ENCODE peak calls at places on chromosomes 7 and 10, in seven cellular contexts. B is osteoblast; G is mammary epithelial cell; Z is WERI-Rb-1; V is PC-3; Y is brain microvascular endothelial cell; M is CD8-positive, alpha-beta T cell. P is an unnamed sample.
A peak's percentile ranks its signal among the peaks of the same experiment; 100 is the strongest.

GRCh38 chr7:15334524-15335269 is 227.1 kb downstream of the AGMO start:
- DNase-seq in V (no peak), Y (no peak), M (no peak), Z (no peak), B (no peak), G (no peak), P (no peak)

GRCh38 chr10:35307297-35307696 is 29.0 kb upstream of the CCNY start:
- DNase-seq in B (no peak), Y (no peak), G (peak; percentile 84), Z (no peak), V (peak; percentile 100), M (no peak), P (peak; percentile 64)

GRCh38 chr10:37473906-37474305 is 348.5 kb downstream of the ANKRD30A start:
- DNase-seq in G (no peak), B (no peak), Y (no peak), M (no peak), V (no peak), Z (no peak), P (no peak)

GRCh38 chr10:14421941-14422340 is 91.2 kb upstream of the FRMD4A start:
- DNase-seq in B (no peak), M (no peak), V (no peak), Y (no peak), G (no peak), Z (no peak), P (no peak)

GRCh38 chr10:99979066-99979685 is 30.6 kb downstream of the DNMBP start:
- DNase-seq in G (no peak), Z (peak; percentile 46), V (no peak), Y (no peak), B (no peak), M (no peak), P (no peak)

GRCh38 chr10:12051241-12051640 is 8.6 kb upstream of the UPF2 start:
- DNase-seq in V (no peak), G (no peak), Z (no peak), B (no peak), M (no peak), Y (no peak), P (no peak)

GRCh38 chr10:101783736-101784118 is 481 bp upstream of the NPM3 start:
- DNase-seq in V (no peak), Y (no peak), B (peak; percentile 87), M (no peak), G (peak; percentile 22), Z (peak; percentile 43), P (peak; percentile 53)

GRCh38 chr7:25720427-25720826 is 431.6 kb upstream of the NFE2L3 start:
- DNase-seq in M (no peak), Y (peak; percentile 17), G (peak; percentile 1), Z (peak; percentile 16), V (peak; percentile 22), B (no peak), P (peak; percentile 30)

GRCh38 chr7:17347426-17347825 is 49.0 kb downstream of the AHR start:
- DNase-seq in Y (no peak), M (no peak), B (no peak), V (no peak), Z (no peak), G (no peak), P (no peak)

GRCh38 chr10:86937502-86938154 is 19.8 kb downstream of the MMRN2 start:
- DNase-seq in M (no peak), Y (no peak), B (peak; percentile 8), V (no peak), Z (no peak), G (no peak), P (no peak)

GRCh38 chr7:20249924-20250323 is 32.7 kb upstream of the MACC1 start:
- DNase-seq in V (peak; percentile 45), B (no peak), G (no peak), Y (no peak), Z (no peak), M (no peak), P (no peak)

GRCh38 chr10:99530108-99531025 is 2.4 kb upstream of the NKX2-3 start:
- DNase-seq in B (peak; percentile 78), Z (no peak), M (no peak), V (no peak), Y (no peak), G (no peak), P (no peak)

GRCh38 chr7:152587366-152587765 is 88.6 kb downstream of the XRCC2 start:
- DNase-seq in Z (no peak), G (no peak), M (no peak), B (no peak), Y (peak; percentile 14), V (no peak), P (no peak)

GRCh38 chr10:44982114-44982460 is 3.5 kb upstream of the DEPP1 start:
- DNase-seq in M (no peak), G (peak; percentile 76), V (peak; percentile 93), Z (no peak), B (peak; percentile 72), Y (peak; percentile 21), P (no peak)

GRCh38 chr10:112911196-112911595 is 38.9 kb upstream of the TCF7L2 start:
- DNase-seq in Y (no peak), G (no peak), V (no peak), B (no peak), M (no peak), Z (no peak), P (no peak)

GRCh38 chr7:26399309-26399610 is 107.6 kb downstream of the SNX10 start:
- DNase-seq in V (peak; percentile 53), Z (peak; percentile 65), Y (no peak), G (no peak), M (no peak), B (peak; percentile 91), P (no peak)

GRCh38 chr7:132225216-132226030 is 350.8 kb downstream of the PLXNA4 start:
- DNase-seq in M (no peak), G (no peak), V (peak; percentile 52), Y (no peak), B (no peak), Z (peak; percentile 66), P (no peak)

GRCh38 chr10:50508315-50509051 is 115.3 kb downstream of the SGMS1 start:
- DNase-seq in Y (no peak), V (no peak), B (peak; percentile 58), M (no peak), G (no peak), Z (no peak), P (no peak)

GRCh38 chr7:111301891-111302290 is 211.0 kb downstream of the LRRN3 start:
- DNase-seq in Z (no peak), B (no peak), M (no peak), G (no peak), V (no peak), Y (no peak), P (no peak)

GRCh38 chr7:1247527-1248041 is 14.9 kb downstream of the UNCX start:
- DNase-seq in G (no peak), V (no peak), B (no peak), Y (no peak), Z (peak; percentile 38), M (no peak), P (no peak)

GRCh38 chr10:43461950-43462349 is 25.0 kb downstream of the ZNF487 start:
- DNase-seq in G (peak; percentile 62), B (peak; percentile 90), Y (peak; percentile 58), M (no peak), Z (peak; percentile 17), V (peak; percentile 95), P (peak; percentile 46)

DNA sequence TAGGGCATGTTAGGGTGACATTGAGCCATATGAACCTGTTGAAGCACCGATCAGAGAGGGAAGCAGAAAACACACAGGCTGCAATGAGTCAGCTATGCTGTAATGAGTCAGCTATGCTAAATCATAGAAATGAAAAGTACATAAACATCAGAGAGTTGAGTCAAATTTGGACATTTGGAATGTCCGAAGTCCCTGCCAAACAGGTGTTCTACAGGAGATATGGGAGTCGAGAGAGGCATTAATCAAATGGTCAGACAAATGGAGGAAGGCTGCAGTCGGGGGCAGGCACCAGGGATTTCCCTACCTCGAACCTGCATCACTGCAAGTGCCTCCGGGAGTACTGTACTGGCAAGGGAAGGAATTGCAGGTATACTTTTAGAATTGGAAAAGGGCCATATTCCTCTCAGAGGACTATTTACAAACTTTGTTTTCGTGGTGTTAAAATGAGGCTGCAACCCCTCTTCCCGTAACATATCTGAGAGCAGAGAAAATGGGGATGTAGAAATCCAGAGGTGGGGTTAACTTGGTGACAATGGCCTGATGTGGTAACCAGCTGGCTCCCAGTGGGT is 8.8 kb upstream of the ZC3HAV1 start:
- DNase-seq in Z (no peak), M (no peak), V (peak; percentile 93), B (peak; percentile 92), Y (peak; percentile 45), G (peak; percentile 85), P (peak; percentile 68)
- TF ChIP-seq CTCF in Z (no peak), M (no peak), V (no peak), B (no peak), Y (peak; percentile 34), G (peak; percentile 13), P (no peak)

GRCh38 chr10:132297521-132297920 is 10.2 kb downstream of the STK32C start:
- DNase-seq in Z (no peak), M (no peak), V (no peak), G (no peak), B (peak; percentile 68), Y (no peak), P (no peak)
- H3K27ac ChIP-seq in Z (no peak overlapping the region), M (no peak overlapping the region), V (no peak overlapping the region), G (no peak overlapping the region), B (no peak overlapping the region), Y (no peak overlapping the region), P (no peak overlapping the region)

DNA sequence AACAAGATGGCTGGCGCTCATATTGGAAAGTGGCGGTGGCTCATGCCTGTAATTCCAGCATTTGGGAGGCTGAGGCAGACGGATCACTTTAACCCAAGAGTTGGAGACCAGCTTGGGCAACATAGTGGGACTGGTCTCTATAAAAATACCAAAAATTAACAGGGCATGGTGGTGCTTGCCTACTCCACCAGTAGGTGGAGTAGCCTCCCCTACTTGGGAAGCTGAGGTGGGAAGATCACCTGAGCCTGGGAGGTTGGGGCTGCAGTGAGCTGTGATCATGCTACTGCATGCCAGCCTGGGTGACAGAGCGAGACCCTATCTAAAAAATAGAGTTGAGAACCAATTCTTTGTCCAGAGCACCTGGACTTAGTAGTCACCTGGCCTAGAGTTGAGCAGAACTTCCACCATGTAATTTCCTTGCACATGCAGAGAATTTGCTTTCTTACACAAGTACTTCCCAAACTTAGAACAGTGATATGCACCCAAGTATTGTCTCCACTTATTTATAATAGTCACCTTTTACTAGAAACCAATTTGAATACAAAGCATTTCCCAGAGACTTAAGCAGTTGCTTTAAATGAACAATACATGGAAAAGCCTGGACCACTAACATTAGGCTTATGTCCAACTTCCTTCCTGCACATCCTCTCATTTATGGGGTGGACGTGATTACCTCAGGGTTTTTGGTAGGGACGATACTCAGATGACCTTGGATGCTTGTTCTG is 15.9 kb downstream of the LAMB4 start:
- DNase-seq in M (no peak), B (no peak), Y (no peak), G (peak; percentile 38), V (peak; percentile 53), Z (peak; percentile 52), P (no peak)
- TF ChIP-seq CTCF in M (peak; percentile 19), B (peak; percentile 50), Y (peak; percentile 71), G (peak; percentile 70), V (peak; percentile 73), Z (peak; percentile 81), P (peak; percentile 26)

GRCh38 chr10:18321371-18321770 is 181.1 kb downstream of the CACNB2 start:
- DNase-seq in M (no peak), G (no peak), Z (no peak), Y (no peak), B (no peak), V (no peak), P (no peak)

GRCh38 chr10:18325410-18325809 is 185.2 kb downstream of the CACNB2 start:
- DNase-seq in Z (no peak), B (no peak), M (no peak), V (no peak), Y (no peak), G (no peak), P (no peak)

GRCh38 chr10:18328941-18329340 is 188.7 kb downstream of the CACNB2 start:
- DNase-seq in M (no peak), Z (no peak), Y (no peak), V (no peak), G (no peak), B (no peak), P (no peak)

GRCh38 chr10:18325889-18326531 is 185.8 kb downstream of the CACNB2 start:
- DNase-seq in Y (no peak), M (no peak), G (no peak), Z (no peak), B (no peak), V (no peak), P (no peak)
- H3K27ac ChIP-seq in Y (no peak overlapping the region), M (no peak overlapping the region), G (no peak overlapping the region), Z (no peak overlapping the region), B (no peak overlapping the region), V (no peak overlapping the region), P (no peak overlapping the region)

P was measured in RWPE1.